ENCODE peak calls at places on chromosomes 6 and 20, in seven cellular contexts. N is GM20000; U is PC-3; P is activated naive CD4-positive, alpha-beta T cell treated with anti-CD3 and anti-CD28 coated beads for 36 hours; L is memory B cell; K is stimulated activated CD4-positive, alpha-beta T cell treated with anti-CD3 and anti-CD28 coated beads, Interleukin-2, amount 100 ng/mL, for 24 hours; Y is psoas muscle. D is an unnamed sample.

GRCh38 chr6:72216222-72217106 is 330.1 kb downstream of the RIMS1 start:
- DNase-seq in L (no peak), P (no peak), U (peak), K (no peak), N (no peak), Y (no peak), D (no peak)

GRCh38 chr6:161434921-161435411 is 161.1 kb upstream of the AGPAT4 start:
- DNase-seq in P (no peak), N (no peak), U (peak), K (no peak), Y (no peak), L (no peak), D (peak)

GRCh38 chr20:35837577-35838195 is 65.9 kb downstream of the PHF20 start:
- DNase-seq in N (no peak), U (no peak), Y (no peak), P (no peak), L (no peak), K (no peak), D (no peak)

GRCh38 chr6:72956272-72956671 is 269.0 kb downstream of the KHDC1L start:
- DNase-seq in K (no peak), P (no peak), Y (no peak), U (no peak), N (no peak), L (no peak), D (no peak)

GRCh38 chr6:85403331-85404015 is 46.4 kb upstream of the NT5E start:
- DNase-seq in L (no peak), K (no peak), Y (no peak), N (no peak), U (peak), P (no peak), D (peak)

GRCh38 chr6:147283460-147283859 is 79.2 kb downstream of the STXBP5 start:
- DNase-seq in L (no peak), U (peak), P (no peak), Y (no peak), K (no peak), N (no peak), D (no peak)

GRCh38 chr6:250676-251075 is 41.6 kb upstream of the DUSP22 start:
- DNase-seq in U (no peak), N (no peak), P (no peak), L (no peak), Y (no peak), K (no peak), D (no peak)

GRCh38 chr6:27392623-27393022 is 4.1 kb downstream of the ZNF391 start:
- DNase-seq in Y (no peak), N (no peak), K (no peak), P (no peak), U (no peak), L (no peak), D (no peak)

GRCh38 chr20:50477260-50477659 is 32.9 kb upstream of the PTPN1 start:
- DNase-seq in P (no peak), U (no peak), Y (no peak), L (no peak), K (no peak), N (no peak), D (no peak)

GRCh38 chr6:72363844-72364740 is 257.8 kb upstream of the KCNQ5 start:
- DNase-seq in Y (no peak), P (no peak), K (no peak), N (no peak), U (peak), L (no peak), D (peak)

GRCh38 chr6:95280690-95281273 is 296.6 kb upstream of the MANEA start:
- DNase-seq in L (peak), P (no peak), Y (no peak), U (peak), N (peak), K (no peak), D (peak)

GRCh38 chr6:150056916-150057315 is 12.0 kb downstream of the ULBP3 start:
- DNase-seq in N (no peak), U (no peak), L (no peak), P (no peak), K (no peak), Y (no peak), D (no peak)

GRCh38 chr6:134437376-134437775 is 119.5 kb upstream of the SGK1 start:
- DNase-seq in N (peak), L (no peak), P (peak), Y (no peak), K (peak), U (peak), D (no peak)

GRCh38 chr6:17311595-17312311 is 30.6 kb downstream of the RBM24 start:
- DNase-seq in Y (peak), L (no peak), P (no peak), U (no peak), K (no peak), N (no peak), D (peak)

GRCh38 chr6:139764498-139764986 is 390.1 kb upstream of the CITED2 start:
- DNase-seq in P (no peak), K (no peak), U (peak), N (peak), L (no peak), Y (peak), D (peak)